ENCODE peak calls at places on chromosomes 12 and 14, in four cellular contexts. W, S, G and M are unnamed samples.

GRCh38 chr14:56813143-56813551 is 2.9 kb upstream of the OTX2 start:
- DNase-seq in G (no peak), W (no peak), S (no peak), M (no peak)

GRCh38 chr14:24851837-24852236 is 198.1 kb downstream of the STXBP6 start:
- DNase-seq in G (no peak), W (no peak), S (no peak), M (no peak)

GRCh38 chr14:68685419-68686211 is 107.3 kb downstream of the ZFP36L1 start:
- DNase-seq in W (peak; percentile 37), S (peak; percentile 88), G (peak; percentile 58), M (no peak)

GRCh38 chr12:43278268-43278832 is 273.7 kb downstream of the ADAMTS20 start:
- DNase-seq in G (no peak), S (no peak), W (no peak), M (no peak)

GRCh38 chr12:73947627-73948026 is 590.0 kb upstream of the ATXN7L3B start:
- DNase-seq in S (no peak), G (no peak), W (no peak), M (no peak)

GRCh38 chr14:50010752-50011151 is 105.6 kb downstream of the VCPKMT start:
- DNase-seq in W (no peak), G (no peak), S (no peak), M (no peak)

GRCh38 chr14:69713127-69713800 is 53.7 kb upstream of the SRSF5 start:
- DNase-seq in S (peak; percentile 79), W (no peak), G (no peak), M (no peak)

GRCh38 chr12:127174881-127175280 is 1092.1 kb upstream of the TMEM132C start:
- DNase-seq in W (no peak), S (no peak), G (no peak), M (no peak)

GRCh38 chr14:65231286-65231980 is 129.1 kb upstream of the MAX start:
- DNase-seq in W (no peak), S (no peak), G (no peak), M (no peak)